ENCODE peak calls at places on chromosome 18, in ten cellular contexts. U, W, K, O, A, B, Q, I, M and L are unnamed samples.

GRCh38 chr18:22021701-22022100 is 147.7 kb upstream of the GATA6 start:
- DNase-seq in K (no peak), Q (no peak), W (no peak), I (no peak), A (no peak), O (no peak), M (peak; percentile 68), U (no peak), B (no peak), L (no peak)

GRCh38 chr18:71116535-71116934 is 827.7 kb downstream of the SOCS6 start:
- DNase-seq in U (no peak), A (no peak), B (no peak), Q (peak; percentile 78), M (no peak), K (no peak), I (no peak), O (no peak), W (no peak), L (no peak)

GRCh38 chr18:10454800-10455550 is 540 bp downstream of the APCDD1 start:
- DNase-seq in O (no peak), U (no peak), I (peak; percentile 36), A (no peak), M (peak; percentile 82), B (peak; percentile 41), W (no peak), Q (no peak), K (no peak), L (peak; percentile 46)

GRCh38 chr18:1604751-1605150 is 700.1 kb downstream of the ADCYAP1 start:
- DNase-seq in M (no peak), Q (no peak), A (no peak), O (no peak), U (no peak), K (no peak), B (no peak), W (no peak), I (no peak), L (no peak)

GRCh38 chr18:55353391-55353790 is 234.6 kb downstream of the TCF4 start:
- DNase-seq in U (no peak), A (no peak), O (no peak), B (no peak), K (no peak), I (no peak), Q (no peak), M (no peak), W (no peak), L (no peak)

GRCh38 chr18:46632401-46633089 is 24.5 kb downstream of the LOXHD1 start:
- DNase-seq in I (no peak), W (no peak), O (no peak), U (peak; percentile 65), B (no peak), A (no peak), M (no peak), K (peak; percentile 27), Q (no peak), L (no peak)

GRCh38 chr18:48689548-48689947 is 150.7 kb downstream of the CTIF start:
- DNase-seq in A (no peak), W (no peak), Q (no peak), K (no peak), B (no peak), M (no peak), U (no peak), O (no peak), I (no peak), L (no peak)

GRCh38 chr18:68861365-68861764 is 63.5 kb downstream of the CCDC102B start:
- DNase-seq in I (no peak), K (no peak), U (no peak), W (no peak), Q (no peak), A (no peak), O (no peak), B (no peak), M (no peak), L (no peak)

GRCh38 chr18:64275593-64276309 is 126.9 kb upstream of the LINC00305 start:
- DNase-seq in W (no peak), O (no peak), M (no peak), I (no peak), K (no peak), Q (no peak), B (no peak), A (no peak), U (no peak), L (no peak)

GRCh38 chr18:75624836-75625235 is 197.3 kb upstream of the SMIM21 start:
- DNase-seq in U (no peak), Q (no peak), K (no peak), B (no peak), A (no peak), M (no peak), W (no peak), O (no peak), I (no peak), L (no peak)

GRCh38 chr18:75041586-75041985 is 167.4 kb downstream of the PTGR3 start:
- DNase-seq in I (no peak), U (no peak), O (peak; percentile 16), K (peak; percentile 8), B (no peak), M (no peak), W (no peak), Q (peak; percentile 72), A (no peak), L (peak; percentile 23)